ENCODE peak calls at places on chromosomes 13 and 19, in eight cellular contexts. J is endothelial cell, E is lower leg skin, P is GM13977, N is esophagus squamous epithelium, F is Calu3, O is GM23338, Y is cardiac muscle cell. S is an unnamed sample.

GRCh38 chr13:101098873-101099272 is 317.4 kb downstream of the NALCN start:
- DNase-seq in J (no peak), E (no peak), P (no peak), N (no peak), F (no peak), O (no peak), Y (no peak), S (no peak)

GRCh38 chr19:1645299-1645698 is 7.1 kb downstream of the TCF3 start:
- DNase-seq in J (no peak), E (no peak), P (no peak), N (no peak), F (no peak), O (no peak), Y (no peak), S (no peak)

GRCh38 chr19:34480971-34481821 is at the start of gene WTIP:
- DNase-seq in J (peak), E (no peak), P (peak), N (no peak), F (peak), O (peak), Y (peak), S (no peak)

GRCh38 chr19:6138066-6138465 is 2.6 kb downstream of the ACSBG2 start:
- DNase-seq in J (no peak), E (no peak), P (no peak), N (no peak), F (no peak), O (no peak), Y (no peak), S (no peak)

GRCh38 chr19:33296473-33297060 is 5.8 kb downstream of the CEBPA start:
- DNase-seq in J (no peak), E (no peak), P (no peak), N (no peak), F (no peak), O (no peak), Y (no peak), S (no peak)

GRCh38 chr13:50400930-50401553 is 385.8 kb downstream of the KCNRG start:
- DNase-seq in J (no peak), E (no peak), P (no peak), N (no peak), F (no peak), O (no peak), Y (peak), S (no peak)

GRCh38 chr13:94858856-94859811 is 146.8 kb upstream of the SOX21 start:
- DNase-seq in J (peak), E (peak), P (no peak), N (no peak), F (no peak), O (peak), Y (peak), S (no peak)

GRCh38 chr13:30045916-30046704 is 195.7 kb upstream of the UBL3 start:
- DNase-seq in J (no peak), E (no peak), P (no peak), N (no peak), F (no peak), O (no peak), Y (peak), S (peak)

GRCh38 chr13:82976499-82976898 is 905.8 kb downstream of the SLITRK1 start:
- DNase-seq in J (no peak), E (no peak), P (no peak), N (no peak), F (no peak), O (no peak), Y (no peak), S (no peak)

GRCh38 chr19:45630463-45630862 is 8.7 kb downstream of the EML2 start:
- DNase-seq in J (no peak), E (no peak), P (peak), N (no peak), F (peak), O (peak), Y (peak), S (no peak)

GRCh38 chr19:1284979-1285736 is 515 bp upstream of the EFNA2 start:
- DNase-seq in J (no peak), E (no peak), P (no peak), N (no peak), F (no peak), O (peak), Y (no peak), S (no peak)

GRCh38 chr19:29717051-29717450 is 2.0 kb upstream of the C19orf12 start:
- DNase-seq in J (no peak), E (no peak), P (no peak), N (no peak), F (no peak), O (no peak), Y (no peak), S (no peak)

GRCh38 chr13:95360464-95361097 is 59.3 kb upstream of the ABCC4 start:
- DNase-seq in J (no peak), E (no peak), P (no peak), N (no peak), F (no peak), O (no peak), Y (no peak), S (no peak)

GRCh38 chr13:50277127-50277526 is 261.9 kb downstream of the KCNRG start:
- DNase-seq in J (no peak), E (no peak), P (no peak), N (no peak), F (no peak), O (no peak), Y (no peak), S (no peak)

GRCh38 chr13:24035411-24035810 is 125.1 kb upstream of the SPATA13 start:
- DNase-seq in J (no peak), E (no peak), P (no peak), N (no peak), F (no peak), O (no peak), Y (no peak), S (peak)

GRCh38 chr19:3970808-3971598 is at the start of gene DAPK3:
- DNase-seq in J (peak), E (peak), P (peak), N (peak), F (peak), O (peak), Y (peak), S (peak)

GRCh38 chr19:38210458-38210987 is 13.5 kb downstream of the DPF1 start:
- DNase-seq in J (peak), E (no peak), P (no peak), N (no peak), F (no peak), O (peak), Y (peak), S (no peak)

GRCh38 chr19:12350185-12350889 is 15.1 kb downstream of the ZNF442 start:
- DNase-seq in J (no peak), E (no peak), P (no peak), N (no peak), F (no peak), O (peak), Y (no peak), S (no peak)

GRCh38 chr13:43786766-43787517 is at the start of gene ENOX1:
- DNase-seq in J (peak), E (no peak), P (peak), N (no peak), F (peak), O (peak), Y (peak), S (no peak)

GRCh38 chr13:30370146-30370545 is 52.1 kb upstream of the UBE2L5 start:
- DNase-seq in J (no peak), E (no peak), P (no peak), N (no peak), F (no peak), O (no peak), Y (no peak), S (no peak)

DNA sequence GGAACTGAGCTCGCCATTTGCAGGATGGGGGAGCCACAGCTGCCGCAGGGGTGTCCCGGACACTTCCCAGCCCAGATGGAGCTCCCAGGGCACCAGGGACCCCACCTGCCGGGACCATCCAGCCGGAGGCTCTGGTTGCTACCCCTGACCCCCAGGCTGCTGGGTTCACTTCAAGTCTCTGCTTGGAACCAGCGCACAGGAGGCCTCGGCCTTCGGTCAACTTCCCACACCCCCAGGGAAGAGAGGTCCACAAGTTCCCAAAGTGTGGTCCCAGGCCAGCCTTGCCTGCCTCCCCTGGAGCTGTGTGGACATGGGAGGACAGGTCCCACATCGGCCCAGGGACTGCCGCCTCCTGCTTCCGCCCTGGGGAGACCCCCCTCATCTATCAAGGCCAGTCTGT is 117.0 kb downstream of the TEX29 start:
- DNase-seq in J (no peak), E (no peak), P (no peak), N (no peak), F (no peak), O (no peak), Y (no peak), S (no peak)
- TF ChIP-seq CTCF in J (no peak), E (no peak), P (no peak), N (no peak), F (no peak), O (no peak), Y (no peak), S (no peak)

DNA sequence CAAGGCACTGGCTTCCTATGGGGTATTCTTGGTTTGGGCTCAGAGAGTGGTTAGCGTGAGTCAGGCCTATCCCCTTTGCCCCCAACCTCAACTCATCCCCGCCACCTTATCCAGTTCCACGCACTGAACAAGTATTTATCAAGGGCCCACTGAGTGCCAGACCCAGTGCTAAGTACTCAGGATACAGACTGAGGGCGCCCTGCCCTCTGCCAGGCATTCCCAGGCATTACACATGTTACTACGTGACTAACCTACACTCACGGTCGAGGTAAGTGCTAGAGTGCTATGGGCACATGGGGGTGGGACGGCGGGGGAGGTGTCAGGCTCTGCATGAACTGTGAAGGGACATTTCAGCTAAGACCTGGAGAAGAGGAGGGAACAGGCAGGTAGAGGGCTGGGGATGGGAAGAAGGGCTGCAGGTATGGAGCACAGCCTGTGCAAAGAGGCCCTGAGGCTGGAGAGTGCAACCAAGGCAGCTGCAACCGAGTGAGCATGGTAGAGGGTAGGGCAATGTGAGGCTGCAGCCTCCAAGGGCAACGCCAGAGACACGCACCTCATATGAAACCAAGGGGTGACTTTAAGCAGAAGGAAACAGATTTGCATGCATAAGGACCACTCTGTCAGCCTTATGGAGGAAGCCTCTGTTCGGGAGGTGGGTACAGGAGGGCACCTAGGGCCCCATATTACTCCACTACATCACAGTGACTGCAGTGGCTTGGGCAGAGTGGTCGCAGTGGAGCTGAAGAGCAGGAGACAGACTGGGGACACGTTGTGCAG is 22.5 kb downstream of the DHRS12 start:
- DNase-seq in J (no peak), E (no peak), P (peak), N (no peak), F (no peak), O (peak), Y (peak), S (no peak)
- TF ChIP-seq CTCF in J (peak), E (no peak), P (peak), N (no peak), F (no peak), O (peak), Y (peak), S (peak)

GRCh38 chr13:33017410-33017929 is 1.2 kb downstream of the KL start:
- DNase-seq in J (peak), E (peak), P (peak), N (no peak), F (peak), O (peak), Y (peak), S (no peak)
- TF ChIP-seq CTCF in J (peak), E (no peak), P (peak), N (no peak), F (no peak), O (peak), Y (peak), S (no peak)

GRCh38 chr13:109610517-109610916 is 175.9 kb downstream of the IRS2 start:
- DNase-seq in J (peak), E (peak), P (no peak), N (no peak), F (peak), O (peak), Y (peak), S (no peak)
- TF ChIP-seq CTCF in J (no peak), E (no peak), P (peak), N (no peak), F (no peak), O (peak), Y (peak), S (no peak)

GRCh38 chr13:110349239-110349638 is 42.2 kb downstream of the COL4A2 start:
- DNase-seq in J (no peak), E (no peak), P (no peak), N (no peak), F (no peak), O (no peak), Y (no peak), S (no peak)

GRCh38 chr13:110351636-110352420 is 44.7 kb downstream of the COL4A2 start:
- DNase-seq in J (no peak), E (no peak), P (no peak), N (no peak), F (no peak), O (no peak), Y (no peak), S (no peak)

GRCh38 chr13:110352735-110353134 is 45.7 kb downstream of the COL4A2 start:
- DNase-seq in J (peak), E (no peak), P (no peak), N (no peak), F (no peak), O (peak), Y (no peak), S (no peak)

GRCh38 chr13:110348751-110349150 is 41.7 kb downstream of the COL4A2 start:
- DNase-seq in J (no peak), E (no peak), P (no peak), N (no peak), F (no peak), O (no peak), Y (no peak), S (no peak)

GRCh38 chr13:110350509-110350908 is 43.4 kb downstream of the COL4A2 start:
- DNase-seq in J (no peak), E (no peak), P (no peak), N (no peak), F (no peak), O (no peak), Y (no peak), S (no peak)
- TF ChIP-seq CTCF in J (no peak), E (no peak), P (no peak), N (no peak), F (no peak), O (no peak), Y (no peak), S (no peak)

DNA sequence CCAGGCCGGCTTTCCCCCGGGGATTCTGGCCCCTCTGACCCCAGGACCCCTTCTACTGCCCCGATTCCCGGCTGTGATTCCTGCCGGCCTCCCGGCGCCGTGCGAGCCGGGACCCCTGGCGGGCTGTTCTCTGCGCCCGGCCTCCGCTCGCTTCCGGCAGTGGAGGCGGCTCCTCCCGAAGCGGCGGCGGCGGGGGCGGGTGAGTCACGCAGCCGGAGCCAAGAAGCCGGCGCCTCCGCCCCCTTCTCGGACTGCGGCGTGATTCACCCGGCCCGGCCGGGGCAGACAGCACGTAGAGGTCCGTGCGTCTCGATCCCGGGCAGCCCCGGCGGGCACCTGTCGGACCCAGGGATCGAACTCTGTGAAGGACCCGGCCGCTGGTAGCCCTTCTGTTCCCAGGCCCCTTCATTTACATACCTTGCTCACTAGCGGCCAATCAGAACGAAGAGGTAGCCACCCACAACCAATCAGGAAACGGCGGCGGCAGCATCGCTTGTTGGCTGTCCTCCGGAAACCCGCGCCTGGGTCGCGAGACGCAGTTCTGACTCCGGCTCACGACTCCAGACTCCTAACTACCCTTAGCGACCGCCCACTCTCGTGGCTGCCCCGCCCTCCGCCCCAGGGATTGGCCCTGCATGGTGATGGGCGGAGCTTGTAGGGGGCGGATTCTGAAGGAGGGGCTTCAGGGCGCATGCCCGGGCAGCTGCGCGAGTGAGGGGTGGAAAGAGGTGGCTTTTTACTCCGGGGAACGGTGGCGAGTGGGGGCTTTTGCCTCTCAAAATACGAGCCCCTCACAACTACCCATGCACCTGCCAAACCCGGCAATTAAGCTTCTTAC is at the start of gene SERTAD1:
- DNase-seq in J (peak), E (peak), P (peak), N (peak), F (peak), O (peak), Y (peak), S (peak)
- TF ChIP-seq CTCF in J (peak), E (no peak), P (peak), N (peak), F (peak), O (peak), Y (peak), S (peak)

GRCh38 chr13:60384911-60385310 is 12.1 kb upstream of the TDRD3 start:
- DNase-seq in J (no peak), E (no peak), P (no peak), N (no peak), F (no peak), O (no peak), Y (no peak), S (no peak)

DNA sequence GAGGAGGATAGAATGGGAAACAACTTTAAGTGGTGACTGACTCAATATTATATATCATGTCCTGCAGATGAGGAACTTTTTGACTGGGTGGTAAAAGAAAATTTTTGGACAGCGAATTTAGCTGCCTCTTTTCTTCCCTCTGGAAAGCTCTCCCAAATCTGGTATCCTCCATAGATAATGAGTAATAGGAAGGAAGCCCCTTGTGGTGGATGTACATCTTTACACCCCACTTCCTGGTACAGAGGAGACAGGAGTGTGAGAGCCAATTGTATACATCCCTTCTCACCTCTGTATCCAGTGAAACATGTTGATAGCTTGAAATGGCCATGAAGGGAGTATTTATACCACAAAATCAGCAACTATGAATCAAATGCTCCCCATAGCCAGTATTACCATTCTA is 17.2 kb upstream of the TDRD3 start:
- DNase-seq in J (no peak), E (no peak), P (no peak), N (no peak), F (no peak), O (peak), Y (no peak), S (no peak)
- TF ChIP-seq CTCF in J (no peak), E (no peak), P (no peak), N (no peak), F (no peak), O (peak), Y (peak), S (no peak)

DNA sequence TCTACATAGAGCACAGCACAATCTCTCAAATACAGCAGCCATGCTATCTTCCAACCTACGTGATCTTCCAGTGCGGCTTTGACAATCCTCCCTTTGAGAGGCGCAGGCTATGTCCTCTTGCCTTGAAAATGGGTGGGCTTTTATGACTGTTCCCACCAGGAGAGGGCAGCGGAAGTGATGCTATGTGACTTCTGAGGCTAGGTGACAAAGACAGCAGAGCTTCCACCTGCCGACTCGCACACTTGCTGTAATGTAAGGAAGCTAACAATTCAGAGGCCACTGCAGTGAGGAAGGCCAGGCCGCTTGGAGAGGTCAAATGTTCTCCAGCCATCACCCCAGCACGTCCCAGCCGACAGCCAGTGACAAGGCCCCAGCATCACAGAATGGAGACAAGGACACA is 65.8 kb downstream of the MRPL57 start:
- DNase-seq in J (peak), E (no peak), P (no peak), N (no peak), F (no peak), O (peak), Y (no peak), S (no peak)
- TF ChIP-seq CTCF in J (no peak), E (no peak), P (no peak), N (no peak), F (no peak), O (peak), Y (no peak), S (no peak)

GRCh38 chr19:51796195-51796679 is 1.3 kb downstream of the FPR3 start:
- DNase-seq in J (no peak), E (no peak), P (no peak), N (no peak), F (no peak), O (no peak), Y (no peak), S (no peak)

GRCh38 chr19:51793994-51794393 is 963 bp upstream of the FPR3 start:
- DNase-seq in J (no peak), E (no peak), P (no peak), N (no peak), F (no peak), O (no peak), Y (no peak), S (no peak)

GRCh38 chr19:51798127-51798526 is 3.2 kb downstream of the FPR3 start:
- DNase-seq in J (no peak), E (no peak), P (no peak), N (no peak), F (no peak), O (no peak), Y (no peak), S (no peak)

GRCh38 chr19:51792932-51793331 is 2.0 kb upstream of the FPR3 start:
- DNase-seq in J (no peak), E (no peak), P (no peak), N (no peak), F (no peak), O (no peak), Y (no peak), S (no peak)

GRCh38 chr19:51794865-51795490 is at the start of gene FPR3:
- DNase-seq in J (no peak), E (no peak), P (no peak), N (no peak), F (no peak), O (no peak), Y (no peak), S (no peak)
- TF ChIP-seq CTCF in J (no peak), E (no peak), P (no peak), N (no peak), F (no peak), O (no peak), Y (no peak), S (no peak)